ENCODE peak calls at places on chromosomes 7 and 10, in four cellular contexts. One of them, this sample, is unnamed.
A peak's percentile ranks its signal among the peaks of the same experiment; 100 is the strongest.

GRCh38 chr7:38178695-38179344 is 775 bp downstream of the STARD3NL start:
- DNase-seq in GM12878: no peak
- DNase-seq in H1: no peak
- DNase-seq in HepG2: no peak
- DNase-seq in this sample: no peak

GRCh38 chr7:34821965-34822558 is 164.0 kb downstream of the NPSR1 start:
- DNase-seq in HepG2: no peak
- DNase-seq in GM12878: no peak
- DNase-seq in H1: no peak
- DNase-seq in this sample: no peak

GRCh38 chr7:78716876-78717275 is 736.6 kb downstream of the MAGI2 start:
- DNase-seq in HepG2: peak; percentile 1
- DNase-seq in H1: no peak
- DNase-seq in GM12878: no peak
- DNase-seq in this sample: no peak

GRCh38 chr7:88399036-88399435 is 92.3 kb upstream of the STEAP4 start:
- DNase-seq in H1: no peak
- DNase-seq in HepG2: no peak
- DNase-seq in GM12878: no peak
- DNase-seq in this sample: peak; percentile 6

GRCh38 chr7:127476618-127477017 is 84.1 kb upstream of the ZNF800 start:
- DNase-seq in GM12878: no peak
- DNase-seq in H1: no peak
- DNase-seq in HepG2: no peak
- DNase-seq in this sample: no peak

GRCh38 chr10:75084834-75085384 is 26.5 kb upstream of the SAMD8 start:
- DNase-seq in GM12878: no peak
- DNase-seq in H1: no peak
- DNase-seq in HepG2: no peak
- DNase-seq in this sample: no peak

GRCh38 chr10:131615150-131615549 is 285.7 kb upstream of the PPP2R2D start:
- DNase-seq in GM12878: no peak
- DNase-seq in HepG2: no peak
- DNase-seq in H1: no peak
- DNase-seq in this sample: no peak

GRCh38 chr10:131970946-131971345 is 10.8 kb downstream of the BNIP3 start:
- DNase-seq in HepG2: no peak
- DNase-seq in GM12878: no peak
- DNase-seq in H1: no peak
- DNase-seq in this sample: no peak

GRCh38 chr10:86234102-86234501 is 132.5 kb downstream of the GRID1 start:
- DNase-seq in GM12878: no peak
- DNase-seq in HepG2: no peak
- DNase-seq in H1: no peak
- DNase-seq in this sample: no peak

GRCh38 chr7:51226042-51226755 is 90.4 kb downstream of the COBL start:
- DNase-seq in HepG2: no peak
- DNase-seq in GM12878: no peak
- DNase-seq in H1: peak; percentile 41
- DNase-seq in this sample: no peak

GRCh38 chr7:1323178-1324027 is 90.7 kb downstream of the UNCX start:
- DNase-seq in H1: no peak
- DNase-seq in GM12878: no peak
- DNase-seq in HepG2: no peak
- DNase-seq in this sample: no peak

DNA sequence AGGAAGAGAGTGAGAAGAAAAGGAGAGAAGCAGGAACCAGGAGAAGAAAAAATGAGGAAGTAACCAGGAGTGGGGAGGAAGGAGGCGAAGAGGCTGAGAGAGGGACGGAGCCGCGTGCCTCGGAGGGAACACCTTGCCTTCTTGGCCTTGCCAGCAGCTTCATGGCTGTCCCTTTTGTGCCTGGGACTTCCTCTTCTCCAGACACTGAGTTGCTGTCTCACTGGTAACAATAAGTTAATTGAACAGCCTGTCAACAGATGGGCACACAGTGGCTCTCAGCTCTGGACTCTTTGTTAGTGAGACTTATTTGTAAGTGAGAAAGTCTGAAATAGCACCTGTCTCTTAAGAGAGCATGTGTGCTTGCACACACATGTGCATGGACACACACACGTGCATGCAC is 83.2 kb downstream of the GATA3 start:
- DNase-seq in H1: no peak
- DNase-seq in HepG2: no peak
- DNase-seq in GM12878: no peak
- DNase-seq in this sample: no peak
- TF ChIP-seq SUZ12 in H1: no peak
- TF ChIP-seq SUZ12 in HepG2: no peak
- TF ChIP-seq SUZ12 in GM12878: no peak
- TF ChIP-seq SUZ12 in this sample: no peak

DNA sequence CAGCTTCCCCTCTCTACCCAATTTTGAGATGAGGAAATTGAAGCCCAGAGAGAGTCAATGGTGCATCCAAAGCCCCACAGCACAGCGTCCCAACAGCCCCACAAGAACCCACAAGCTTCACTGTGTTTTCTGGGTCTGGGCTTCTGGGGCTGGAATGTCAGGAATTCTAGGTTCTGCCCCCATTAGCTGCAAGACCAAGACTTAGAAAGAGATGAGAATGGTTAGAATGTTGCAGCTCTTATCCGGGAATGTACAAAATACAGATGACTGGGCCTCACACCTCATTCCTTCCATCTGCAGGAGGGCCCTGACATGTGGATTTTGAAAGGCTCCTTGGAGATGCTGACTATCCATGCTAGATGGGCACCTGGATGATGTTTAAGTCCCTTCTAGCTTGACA is 6.0 kb upstream of the SGPL1 start:
- DNase-seq in H1: no peak
- DNase-seq in GM12878: no peak
- DNase-seq in HepG2: no peak
- DNase-seq in this sample: peak; percentile 39
- H3K4me1 ChIP-seq in H1: peaks cover 5% of the 10 kb centered on the region
- H3K4me1 ChIP-seq in GM12878: no peaks in the 10 kb centered on the region
- H3K4me1 ChIP-seq in HepG2: peaks cover 19% of the 10 kb centered on the region
- H3K4me1 ChIP-seq in this sample: peaks cover 4% of the 10 kb centered on the region

GRCh38 chr10:100895346-100895745 is 17.4 kb upstream of the SLF2 start:
- DNase-seq in HepG2: no peak
- DNase-seq in H1: peak; percentile 22
- DNase-seq in GM12878: no peak
- DNase-seq in this sample: no peak

GRCh38 chr10:100894033-100894432 is 18.7 kb upstream of the SLF2 start:
- DNase-seq in HepG2: no peak
- DNase-seq in GM12878: no peak
- DNase-seq in H1: peak; percentile 16
- DNase-seq in this sample: no peak

GRCh38 chr10:100894589-100895294 is 18.0 kb upstream of the SLF2 start:
- DNase-seq in HepG2: no peak
- DNase-seq in GM12878: no peak
- DNase-seq in H1: peak; percentile 24
- DNase-seq in this sample: no peak

GRCh38 chr10:100896876-100897461 is 15.8 kb upstream of the SLF2 start:
- DNase-seq in H1: peak; percentile 33
- DNase-seq in GM12878: no peak
- DNase-seq in HepG2: peak; percentile 76
- DNase-seq in this sample: no peak

GRCh38 chr10:100895896-100896295 is 16.9 kb upstream of the SLF2 start:
- DNase-seq in GM12878: no peak
- DNase-seq in HepG2: no peak
- DNase-seq in H1: peak; percentile 33
- DNase-seq in this sample: no peak
- TF ChIP-seq SUZ12 in GM12878: no peak
- TF ChIP-seq SUZ12 in HepG2: no peak
- TF ChIP-seq SUZ12 in H1: no peak
- TF ChIP-seq SUZ12 in this sample: no peak

DNA sequence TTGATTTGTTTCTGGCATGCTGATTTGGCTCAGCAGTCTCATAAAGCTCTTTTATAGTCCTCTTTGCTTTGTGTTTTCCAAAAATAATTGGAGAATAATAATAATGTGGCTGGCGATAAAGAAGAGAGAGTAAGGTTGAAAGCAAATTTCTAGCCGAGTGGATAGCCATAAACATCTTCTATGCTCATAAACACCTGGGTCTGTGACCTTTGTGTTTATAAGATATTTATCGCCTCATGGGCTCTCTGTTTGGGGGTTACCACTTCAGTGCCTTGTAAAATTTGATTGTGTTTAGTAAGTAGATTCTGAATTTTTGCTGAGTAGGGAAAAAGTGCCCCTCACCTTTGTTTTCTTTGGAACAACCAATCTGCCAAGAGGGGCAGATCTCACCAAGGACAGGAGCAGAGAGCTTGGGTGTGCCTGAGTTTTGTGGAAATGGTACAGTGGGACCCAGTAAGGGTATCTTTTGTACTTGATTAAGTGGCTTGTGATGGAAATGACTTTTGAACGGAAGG is 220.4 kb downstream of the AUTS2 start:
- DNase-seq in HepG2: no peak
- DNase-seq in H1: no peak
- DNase-seq in GM12878: no peak
- DNase-seq in this sample: no peak
- H3K4me1 ChIP-seq in HepG2: no peaks in the 10 kb centered on the region
- H3K4me1 ChIP-seq in H1: peaks cover 11% of the 10 kb centered on the region
- H3K4me1 ChIP-seq in GM12878: peaks cover 17% of the 10 kb centered on the region
- H3K4me1 ChIP-seq in this sample: peaks cover 6% of the 10 kb centered on the region

DNA sequence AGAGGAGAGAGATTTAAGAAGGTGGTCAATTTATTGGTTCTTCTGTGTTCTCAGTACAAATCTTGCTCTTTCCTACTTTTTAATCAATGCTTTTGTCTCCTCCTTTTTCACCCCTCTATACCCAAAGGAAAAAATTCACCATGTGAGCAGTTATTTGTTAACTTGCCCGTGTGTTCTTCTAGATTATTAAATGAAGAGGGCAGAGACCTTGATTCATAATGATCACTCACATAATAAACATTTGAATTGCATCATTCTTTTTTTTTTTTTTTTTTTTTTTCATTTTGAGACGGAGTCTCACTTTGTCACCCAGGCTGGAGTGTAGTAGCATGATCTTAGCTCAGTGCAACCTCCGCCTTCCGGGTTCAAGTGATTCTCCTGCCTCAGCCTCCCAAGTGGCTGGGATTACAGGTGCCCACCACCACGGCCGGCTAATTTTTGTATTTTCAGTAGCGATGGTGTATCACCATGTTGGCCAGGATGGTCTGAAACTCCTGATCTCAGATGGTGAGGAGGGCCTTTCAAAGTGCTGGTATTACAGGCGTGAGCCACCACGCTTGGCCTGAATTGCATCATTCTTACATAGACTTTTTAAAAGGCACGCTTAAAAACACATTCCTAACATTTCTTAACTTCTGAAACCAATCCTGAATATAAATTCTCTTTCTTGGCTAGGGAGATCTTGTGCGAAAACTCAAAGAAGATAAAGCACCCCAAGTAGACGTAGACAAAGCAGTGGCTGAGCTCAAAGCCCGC is 3.6 kb downstream of the GARS1 start:
- DNase-seq in HepG2: no peak
- DNase-seq in GM12878: no peak
- DNase-seq in H1: no peak
- DNase-seq in this sample: no peak
- TF ChIP-seq SUZ12 in HepG2: no peak
- TF ChIP-seq SUZ12 in GM12878: no peak
- TF ChIP-seq SUZ12 in H1: no peak
- TF ChIP-seq SUZ12 in this sample: no peak

This sample was measured in NT2/D1.